ENCODE peak calls at places on chromosomes 6 and 20, in nine cellular contexts. One of them, this sample, is unnamed.

GRCh38 chr20:62050166-62051120 is 15.2 kb downstream of the TAF4 start:
- DNase-seq in uterus: no peak
- DNase-seq in NCI-H1436: no peak
- DNase-seq in stimulated activated CD8-positive, alpha-beta memory T cell treated with anti-CD3 and anti-CD28 coated beads, Interleukin-4, amount 100 ng/mL, for 4 hours: no peak
- DNase-seq in LoVo: no peak
- DNase-seq in stimulated activated CD4-positive, alpha-beta T cell treated with anti-CD3 and anti-CD28 coated beads, TNF-alpha, amount 100 ng/mL, for 24 hours: no peak
- DNase-seq in neuronal stem cell: no peak
- DNase-seq in bronchial epithelial cell: no peak
- DNase-seq in EL: no peak
- DNase-seq in this sample: no peak

GRCh38 chr6:14339711-14340590 is 222.4 kb downstream of the CD83 start:
- DNase-seq in neuronal stem cell: no peak
- DNase-seq in NCI-H1436: no peak
- DNase-seq in EL: no peak
- DNase-seq in stimulated activated CD8-positive, alpha-beta memory T cell treated with anti-CD3 and anti-CD28 coated beads, Interleukin-4, amount 100 ng/mL, for 4 hours: no peak
- DNase-seq in LoVo: no peak
- DNase-seq in bronchial epithelial cell: no peak
- DNase-seq in uterus: no peak
- DNase-seq in stimulated activated CD4-positive, alpha-beta T cell treated with anti-CD3 and anti-CD28 coated beads, TNF-alpha, amount 100 ng/mL, for 24 hours: no peak
- DNase-seq in this sample: no peak

GRCh38 chr20:8573686-8574085 is 441.6 kb downstream of the PLCB1 start:
- DNase-seq in uterus: no peak
- DNase-seq in stimulated activated CD8-positive, alpha-beta memory T cell treated with anti-CD3 and anti-CD28 coated beads, Interleukin-4, amount 100 ng/mL, for 4 hours: no peak
- DNase-seq in neuronal stem cell: no peak
- DNase-seq in LoVo: no peak
- DNase-seq in bronchial epithelial cell: no peak
- DNase-seq in NCI-H1436: no peak
- DNase-seq in EL: no peak
- DNase-seq in stimulated activated CD4-positive, alpha-beta T cell treated with anti-CD3 and anti-CD28 coated beads, TNF-alpha, amount 100 ng/mL, for 24 hours: no peak
- DNase-seq in this sample: no peak

GRCh38 chr20:8043687-8044278 is 24.2 kb upstream of the TMX4 start:
- DNase-seq in stimulated activated CD4-positive, alpha-beta T cell treated with anti-CD3 and anti-CD28 coated beads, TNF-alpha, amount 100 ng/mL, for 24 hours: no peak
- DNase-seq in EL: peak
- DNase-seq in stimulated activated CD8-positive, alpha-beta memory T cell treated with anti-CD3 and anti-CD28 coated beads, Interleukin-4, amount 100 ng/mL, for 4 hours: no peak
- DNase-seq in LoVo: peak
- DNase-seq in uterus: no peak
- DNase-seq in bronchial epithelial cell: peak
- DNase-seq in NCI-H1436: peak
- DNase-seq in neuronal stem cell: peak
- DNase-seq in this sample: no peak

GRCh38 chr6:117206951-117207687 is 58.2 kb upstream of the VGLL2 start:
- DNase-seq in uterus: no peak
- DNase-seq in bronchial epithelial cell: peak
- DNase-seq in neuronal stem cell: peak
- DNase-seq in stimulated activated CD8-positive, alpha-beta memory T cell treated with anti-CD3 and anti-CD28 coated beads, Interleukin-4, amount 100 ng/mL, for 4 hours: no peak
- DNase-seq in EL: peak
- DNase-seq in stimulated activated CD4-positive, alpha-beta T cell treated with anti-CD3 and anti-CD28 coated beads, TNF-alpha, amount 100 ng/mL, for 24 hours: no peak
- DNase-seq in LoVo: no peak
- DNase-seq in NCI-H1436: no peak
- DNase-seq in this sample: no peak

GRCh38 chr6:38973178-38974057 is 75.2 kb upstream of the GLP1R start:
- DNase-seq in NCI-H1436: peak
- DNase-seq in neuronal stem cell: no peak
- DNase-seq in EL: peak
- DNase-seq in stimulated activated CD4-positive, alpha-beta T cell treated with anti-CD3 and anti-CD28 coated beads, TNF-alpha, amount 100 ng/mL, for 24 hours: no peak
- DNase-seq in uterus: no peak
- DNase-seq in bronchial epithelial cell: peak
- DNase-seq in stimulated activated CD8-positive, alpha-beta memory T cell treated with anti-CD3 and anti-CD28 coated beads, Interleukin-4, amount 100 ng/mL, for 4 hours: no peak
- DNase-seq in LoVo: peak
- DNase-seq in this sample: no peak

GRCh38 chr6:89298680-89299450 is 16.2 kb downstream of the GABRR2 start:
- DNase-seq in neuronal stem cell: no peak
- DNase-seq in EL: peak
- DNase-seq in uterus: no peak
- DNase-seq in NCI-H1436: no peak
- DNase-seq in stimulated activated CD8-positive, alpha-beta memory T cell treated with anti-CD3 and anti-CD28 coated beads, Interleukin-4, amount 100 ng/mL, for 4 hours: no peak
- DNase-seq in stimulated activated CD4-positive, alpha-beta T cell treated with anti-CD3 and anti-CD28 coated beads, TNF-alpha, amount 100 ng/mL, for 24 hours: no peak
- DNase-seq in LoVo: peak
- DNase-seq in bronchial epithelial cell: peak
- DNase-seq in this sample: no peak

GRCh38 chr20:32820000-32820697 is 395 bp downstream of the MAPRE1 start:
- DNase-seq in stimulated activated CD4-positive, alpha-beta T cell treated with anti-CD3 and anti-CD28 coated beads, TNF-alpha, amount 100 ng/mL, for 24 hours: peak
- DNase-seq in EL: no peak
- DNase-seq in neuronal stem cell: peak
- DNase-seq in bronchial epithelial cell: no peak
- DNase-seq in LoVo: peak
- DNase-seq in stimulated activated CD8-positive, alpha-beta memory T cell treated with anti-CD3 and anti-CD28 coated beads, Interleukin-4, amount 100 ng/mL, for 4 hours: peak
- DNase-seq in NCI-H1436: peak
- DNase-seq in uterus: peak
- DNase-seq in this sample: no peak

GRCh38 chr6:155381856-155382690 is 67.8 kb upstream of the TFB1M start:
- DNase-seq in uterus: no peak
- DNase-seq in EL: peak
- DNase-seq in bronchial epithelial cell: peak
- DNase-seq in NCI-H1436: no peak
- DNase-seq in LoVo: no peak
- DNase-seq in stimulated activated CD4-positive, alpha-beta T cell treated with anti-CD3 and anti-CD28 coated beads, TNF-alpha, amount 100 ng/mL, for 24 hours: no peak
- DNase-seq in neuronal stem cell: no peak
- DNase-seq in stimulated activated CD8-positive, alpha-beta memory T cell treated with anti-CD3 and anti-CD28 coated beads, Interleukin-4, amount 100 ng/mL, for 4 hours: no peak
- DNase-seq in this sample: no peak

GRCh38 chr20:52761867-52762266 is 210.3 kb upstream of the TSHZ2 start:
- DNase-seq in LoVo: no peak
- DNase-seq in stimulated activated CD8-positive, alpha-beta memory T cell treated with anti-CD3 and anti-CD28 coated beads, Interleukin-4, amount 100 ng/mL, for 4 hours: no peak
- DNase-seq in EL: no peak
- DNase-seq in uterus: no peak
- DNase-seq in stimulated activated CD4-positive, alpha-beta T cell treated with anti-CD3 and anti-CD28 coated beads, TNF-alpha, amount 100 ng/mL, for 24 hours: no peak
- DNase-seq in NCI-H1436: no peak
- DNase-seq in bronchial epithelial cell: no peak
- DNase-seq in neuronal stem cell: no peak
- DNase-seq in this sample: no peak

GRCh38 chr6:52022675-52023074 is 64.7 kb downstream of the PKHD1 start:
- DNase-seq in LoVo: no peak
- DNase-seq in uterus: no peak
- DNase-seq in neuronal stem cell: no peak
- DNase-seq in stimulated activated CD4-positive, alpha-beta T cell treated with anti-CD3 and anti-CD28 coated beads, TNF-alpha, amount 100 ng/mL, for 24 hours: no peak
- DNase-seq in EL: no peak
- DNase-seq in bronchial epithelial cell: no peak
- DNase-seq in NCI-H1436: no peak
- DNase-seq in stimulated activated CD8-positive, alpha-beta memory T cell treated with anti-CD3 and anti-CD28 coated beads, Interleukin-4, amount 100 ng/mL, for 4 hours: no peak
- DNase-seq in this sample: no peak

This sample was measured in caudate nucleus.